ENCODE peak calls at places on chromosome 17, in seven cellular contexts. N is effector memory CD4-positive, alpha-beta T cell; L is HL-60; Y is NCI-H1930; C is NAMALWA; M is ACHN; H is lower leg skin. Q is an unnamed sample.

GRCh38 chr17:50693041-50693682 is 14.6 kb downstream of the ANKRD40 start:
- DNase-seq in N (no peak), L (no peak), Y (no peak), C (no peak), M (peak), H (no peak), Q (no peak)

GRCh38 chr17:81404557-81405165 is 9.4 kb downstream of the BAHCC1 start:
- DNase-seq in N (no peak), L (no peak), Y (no peak), C (no peak), M (no peak), H (no peak), Q (no peak)

GRCh38 chr17:77692571-77693161 is 265.8 kb upstream of the TNRC6C start:
- DNase-seq in N (no peak), L (no peak), Y (no peak), C (no peak), M (no peak), H (peak), Q (no peak)

GRCh38 chr17:56347646-56348045 is 194.4 kb downstream of the ANKFN1 start:
- DNase-seq in N (no peak), L (no peak), Y (no peak), C (no peak), M (no peak), H (no peak), Q (no peak)

GRCh38 chr17:22692066-22692800 is 999.9 kb downstream of the KCNJ18 start:
- DNase-seq in N (no peak), L (no peak), Y (no peak), C (no peak), M (no peak), H (no peak), Q (no peak)

GRCh38 chr17:75082683-75083082 is 5.1 kb upstream of the SLC16A5 start:
- DNase-seq in N (no peak), L (no peak), Y (no peak), C (no peak), M (no peak), H (no peak), Q (no peak)

GRCh38 chr17:14972844-14973243 is 292.3 kb downstream of the PMP22 start:
- DNase-seq in N (no peak), L (no peak), Y (no peak), C (no peak), M (no peak), H (no peak), Q (no peak)

GRCh38 chr17:75619506-75620431 is 13.5 kb upstream of the SMIM5 start:
- DNase-seq in N (no peak), L (no peak), Y (no peak), C (peak), M (peak), H (no peak), Q (no peak)

GRCh38 chr17:70772761-70773160 is 603.4 kb downstream of the KCNJ2 start:
- DNase-seq in N (no peak), L (no peak), Y (no peak), C (no peak), M (no peak), H (no peak), Q (no peak)

GRCh38 chr17:81347437-81347836 is 47.8 kb upstream of the BAHCC1 start:
- DNase-seq in N (no peak), L (no peak), Y (no peak), C (no peak), M (no peak), H (peak), Q (no peak)

GRCh38 chr17:2215616-2216364 is 87.8 kb downstream of the SMG6 start:
- DNase-seq in N (peak), L (no peak), Y (no peak), C (peak), M (no peak), H (peak), Q (no peak)

GRCh38 chr17:79933863-79934652 is 94.8 kb upstream of the CBX4 start:
- DNase-seq in N (no peak), L (peak), Y (no peak), C (no peak), M (peak), H (no peak), Q (peak)

GRCh38 chr17:30600062-30600829 is 123.0 kb downstream of the GOSR1 start:
- DNase-seq in N (peak), L (peak), Y (peak), C (peak), M (peak), H (peak), Q (peak)

GRCh38 chr17:8287651-8288335 is 677 bp upstream of the RANGRF start:
- DNase-seq in N (no peak), L (no peak), Y (no peak), C (no peak), M (no peak), H (peak), Q (no peak)

GRCh38 chr17:2399572-2400473 is 1.0 kb downstream of the MNT start:
- DNase-seq in N (peak), L (peak), Y (peak), C (peak), M (peak), H (peak), Q (no peak)

GRCh38 chr17:39054111-39054645 is 87.0 kb upstream of the FBXO47 start:
- DNase-seq in N (no peak), L (no peak), Y (no peak), C (no peak), M (no peak), H (peak), Q (no peak)

GRCh38 chr17:15273141-15273793 is 8.1 kb upstream of the PMP22 start:
- DNase-seq in N (no peak), L (no peak), Y (no peak), C (no peak), M (no peak), H (no peak), Q (no peak)

GRCh38 chr17:848402-848801 is 66.2 kb downstream of the MRM3 start:
- DNase-seq in N (no peak), L (no peak), Y (no peak), C (no peak), M (no peak), H (no peak), Q (no peak)

GRCh38 chr17:79926308-79927135 is 87.3 kb upstream of the CBX4 start:
- DNase-seq in N (no peak), L (no peak), Y (no peak), C (no peak), M (no peak), H (no peak), Q (no peak)

GRCh38 chr17:64037180-64037579 is 16.7 kb upstream of the ICAM2 start:
- DNase-seq in N (no peak), L (no peak), Y (no peak), C (no peak), M (no peak), H (peak), Q (no peak)

GRCh38 chr17:14310101-14310500 is 9.2 kb downstream of the HS3ST3B1 start:
- DNase-seq in N (no peak), L (no peak), Y (no peak), C (no peak), M (no peak), H (peak), Q (no peak)

GRCh38 chr17:68204736-68205135 is 43.1 kb upstream of the AMZ2 start:
- DNase-seq in N (no peak), L (no peak), Y (no peak), C (peak), M (no peak), H (peak), Q (no peak)

GRCh38 chr17:58679263-58680037 is 12.4 kb downstream of the TEX14 start:
- DNase-seq in N (no peak), L (no peak), Y (peak), C (no peak), M (peak), H (no peak), Q (no peak)

GRCh38 chr17:68600881-68601564 is at the start of gene FAM20A:
- DNase-seq in N (no peak), L (no peak), Y (no peak), C (no peak), M (no peak), H (peak), Q (no peak)

GRCh38 chr17:75476274-75476673 is 19.8 kb downstream of the TMEM94 start:
- DNase-seq in N (no peak), L (no peak), Y (no peak), C (no peak), M (no peak), H (no peak), Q (no peak)

GRCh38 chr17:68576811-68577551 is 24.2 kb downstream of the FAM20A start:
- DNase-seq in N (no peak), L (no peak), Y (no peak), C (peak), M (no peak), H (no peak), Q (no peak)